ENCODE peak calls at places on chromosomes 2 and 18, in eight cellular contexts. H, X, E, O, A, C, J and N are unnamed samples.

GRCh38 chr2:152861349-152861942 is 143.0 kb downstream of the ARL6IP6 start:
- DNase-seq in H (peak), X (no peak), E (peak), O (peak), A (peak), C (peak), J (no peak), N (no peak)

GRCh38 chr18:36640005-36640952 is 188.5 kb downstream of the TPGS2 start:
- DNase-seq in H (no peak), X (no peak), E (no peak), O (no peak), A (no peak), C (peak), J (no peak), N (no peak)

GRCh38 chr18:44589709-44590108 is 91.0 kb upstream of the SETBP1 start:
- DNase-seq in H (peak), X (no peak), E (no peak), O (no peak), A (no peak), C (peak), J (no peak), N (no peak)

GRCh38 chr2:240095556-240096523 is 40.3 kb downstream of the COPS9 start:
- DNase-seq in H (no peak), X (no peak), E (no peak), O (peak), A (no peak), C (no peak), J (no peak), N (no peak)

GRCh38 chr2:9721346-9721745 is 90.5 kb upstream of the YWHAQ start:
- DNase-seq in H (no peak), X (no peak), E (no peak), O (no peak), A (no peak), C (no peak), J (no peak), N (no peak)

GRCh38 chr2:191105082-191105481 is 45.7 kb downstream of the STAT4 start:
- DNase-seq in H (peak), X (no peak), E (no peak), O (peak), A (no peak), C (peak), J (no peak), N (no peak)

GRCh38 chr2:202786792-202787191 is 84.8 kb downstream of the ICA1L start:
- DNase-seq in H (no peak), X (no peak), E (no peak), O (no peak), A (no peak), C (no peak), J (no peak), N (no peak)

GRCh38 chr18:2547477-2548087 is 23.7 kb downstream of the METTL4 start:
- DNase-seq in H (peak), X (peak), E (peak), O (peak), A (no peak), C (peak), J (no peak), N (no peak)

GRCh38 chr2:69565431-69565839 is 78.1 kb downstream of the AAK1 start:
- DNase-seq in H (peak), X (peak), E (peak), O (peak), A (peak), C (peak), J (peak), N (no peak)

GRCh38 chr18:24544141-24544498 is 83.7 kb downstream of the HRH4 start:
- DNase-seq in H (peak), X (no peak), E (no peak), O (peak), A (no peak), C (peak), J (no peak), N (no peak)

GRCh38 chr2:121297217-121297830 is 12.3 kb upstream of the TFCP2L1 start:
- DNase-seq in H (peak), X (no peak), E (peak), O (peak), A (no peak), C (peak), J (no peak), N (no peak)

GRCh38 chr18:11649839-11650238 is 39.2 kb upstream of the GNAL start:
- DNase-seq in H (no peak), X (no peak), E (no peak), O (no peak), A (no peak), C (no peak), J (no peak), N (no peak)

GRCh38 chr2:226796840-226797288 is 2.8 kb downstream of the IRS1 start:
- DNase-seq in H (no peak), X (no peak), E (no peak), O (no peak), A (no peak), C (no peak), J (no peak), N (no peak)

GRCh38 chr2:8107162-8107561 is 574.7 kb upstream of the ID2 start:
- DNase-seq in H (no peak), X (no peak), E (no peak), O (no peak), A (no peak), C (no peak), J (no peak), N (no peak)

GRCh38 chr18:66344227-66344626 is 259.7 kb downstream of the CDH19 start:
- DNase-seq in H (no peak), X (no peak), E (peak), O (no peak), A (no peak), C (no peak), J (no peak), N (peak)

GRCh38 chr2:172496096-172496709 is 59.7 kb upstream of the PDK1 start:
- DNase-seq in H (no peak), X (no peak), E (no peak), O (no peak), A (no peak), C (no peak), J (no peak), N (no peak)

GRCh38 chr2:186422226-186422625 is 63.8 kb upstream of the ZC3H15 start:
- DNase-seq in H (peak), X (no peak), E (peak), O (no peak), A (no peak), C (peak), J (no peak), N (no peak)

GRCh38 chr2:36445191-36445590 is 89.6 kb downstream of the CRIM1 start:
- DNase-seq in H (no peak), X (no peak), E (no peak), O (no peak), A (no peak), C (no peak), J (no peak), N (no peak)

GRCh38 chr18:51656249-51656648 is 458.8 kb upstream of the MEX3C start:
- DNase-seq in H (no peak), X (no peak), E (no peak), O (no peak), A (no peak), C (no peak), J (no peak), N (no peak)

GRCh38 chr2:84875213-84875560 is 5.7 kb downstream of the TRABD2A start:
- DNase-seq in H (no peak), X (no peak), E (no peak), O (no peak), A (no peak), C (no peak), J (no peak), N (no peak)

GRCh38 chr18:7514796-7515440 is 52.2 kb upstream of the PTPRM start:
- DNase-seq in H (peak), X (no peak), E (no peak), O (peak), A (no peak), C (peak), J (no peak), N (no peak)

GRCh38 chr2:37417321-37417720 is 72.9 kb downstream of the QPCT start:
- DNase-seq in H (no peak), X (no peak), E (no peak), O (no peak), A (no peak), C (peak), J (no peak), N (no peak)

GRCh38 chr2:205758498-205758897 is 76.2 kb downstream of the NRP2 start:
- DNase-seq in H (no peak), X (no peak), E (no peak), O (no peak), A (no peak), C (peak), J (no peak), N (no peak)